ENCODE peak calls at places on chromosomes 5 and 9, in eight cellular contexts. I, G, Q, N, Y, D, O and R are unnamed samples.

GRCh38 chr5:132766020-132766805 is 10.8 kb downstream of the SEPTIN8 start:
- DNase-seq in Y (no peak), O (no peak), D (no peak), Q (no peak), N (no peak), I (no peak), G (no peak), R (no peak)

GRCh38 chr5:71937906-71938698 is 169.2 kb upstream of the MAP1B start:
- DNase-seq in I (peak; percentile 68), Q (no peak), N (no peak), Y (no peak), D (no peak), G (no peak), O (no peak), R (no peak)

GRCh38 chr5:114332925-114333324 is 28.9 kb upstream of the KCNN2 start:
- DNase-seq in D (no peak), Y (no peak), Q (no peak), I (no peak), G (no peak), O (no peak), N (peak; percentile 24), R (no peak)

GRCh38 chr9:105710638-105711037 is 16.3 kb downstream of the TMEM38B start:
- DNase-seq in I (no peak), O (no peak), G (no peak), Q (no peak), D (no peak), N (no peak), Y (no peak), R (no peak)

GRCh38 chr5:120778491-120779293 is 314.6 kb downstream of the PRR16 start:
- DNase-seq in I (no peak), O (no peak), N (peak; percentile 87), Y (peak; percentile 8), D (no peak), G (no peak), Q (peak; percentile 19), R (peak; percentile 62)

GRCh38 chr5:111857633-111858032 is 100.6 kb upstream of the NREP start:
- DNase-seq in O (no peak), Q (no peak), D (no peak), I (no peak), N (peak; percentile 11), Y (peak; percentile 32), G (no peak), R (no peak)

GRCh38 chr5:98513378-98513777 is 260.1 kb upstream of the RGMB start:
- DNase-seq in G (no peak), O (peak; percentile 39), Y (no peak), I (no peak), Q (no peak), N (no peak), D (no peak), R (no peak)

GRCh38 chr9:99820330-99821186 is 1.1 kb upstream of the NR4A3 start:
- DNase-seq in D (peak; percentile 80), O (peak; percentile 58), G (peak; percentile 48), Q (peak; percentile 40), I (peak; percentile 94), Y (peak; percentile 88), N (peak; percentile 89), R (peak; percentile 51)

GRCh38 chr5:914174-914573 is 21.5 kb downstream of the TRIP13 start:
- DNase-seq in N (no peak), O (no peak), D (no peak), G (no peak), Y (no peak), Q (no peak), I (no peak), R (no peak)

GRCh38 chr5:96629774-96630173 is 32.4 kb upstream of the CAST start:
- DNase-seq in O (no peak), D (peak; percentile 10), Q (peak; percentile 90), I (no peak), G (no peak), Y (peak; percentile 80), N (peak; percentile 89), R (peak; percentile 90)

GRCh38 chr5:65185468-65185867 is 296.3 kb downstream of the ADAMTS6 start:
- DNase-seq in O (no peak), Q (no peak), N (peak; percentile 58), Y (no peak), I (no peak), D (no peak), G (no peak), R (no peak)

GRCh38 chr9:17171309-17172094 is 36.7 kb downstream of the CNTLN start:
- DNase-seq in O (no peak), Q (no peak), N (no peak), Y (no peak), G (no peak), I (no peak), D (no peak), R (no peak)

GRCh38 chr5:38291355-38291754 is 33.0 kb downstream of the EGFLAM start:
- DNase-seq in I (peak; percentile 62), Y (no peak), Q (no peak), O (no peak), D (no peak), G (no peak), N (no peak), R (no peak)

GRCh38 chr9:13446935-13447334 is 167.4 kb upstream of the MPDZ start:
- DNase-seq in I (no peak), O (no peak), Q (no peak), D (no peak), N (no peak), G (no peak), Y (peak; percentile 40), R (no peak)

GRCh38 chr9:13447551-13448422 is 168.3 kb upstream of the MPDZ start:
- DNase-seq in Q (no peak), O (no peak), Y (peak; percentile 37), I (no peak), D (no peak), N (no peak), G (no peak), R (no peak)

GRCh38 chr9:13448482-13448881 is 169.0 kb upstream of the MPDZ start:
- DNase-seq in I (no peak), G (no peak), Y (no peak), D (no peak), Q (no peak), N (no peak), O (no peak), R (no peak)

GRCh38 chr9:13446261-13446660 is 166.8 kb upstream of the MPDZ start:
- DNase-seq in G (no peak), Y (no peak), Q (no peak), D (no peak), I (no peak), O (no peak), N (no peak), R (no peak)

DNA sequence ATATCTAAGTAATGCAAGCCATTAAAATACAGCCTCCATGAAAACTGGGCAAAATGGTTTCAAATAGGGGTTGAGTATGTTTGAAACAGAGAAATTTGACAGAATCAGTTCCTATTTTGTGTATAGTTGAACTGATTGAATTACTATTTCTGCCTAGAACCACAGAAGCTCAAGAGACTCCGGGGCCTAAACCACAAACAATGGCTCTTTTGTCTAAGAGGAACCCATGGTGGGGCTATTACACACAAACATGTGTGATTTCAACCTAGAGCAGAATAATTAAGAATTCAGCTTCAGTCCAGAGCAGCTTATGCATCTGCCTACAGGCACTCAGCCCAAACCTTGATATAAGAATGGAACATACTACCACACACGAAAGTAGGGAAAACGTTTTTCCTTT is 171.2 kb upstream of the MPDZ start:
- DNase-seq in O (no peak), Y (no peak), N (no peak), D (no peak), I (no peak), G (no peak), Q (no peak), R (no peak)
- H3K4me3 ChIP-seq in O (no peak overlapping the region), Y (no peak overlapping the region), N (no peak overlapping the region), D (no peak overlapping the region), I (no peak overlapping the region), G (no peak overlapping the region), Q (no peak overlapping the region), R (no peak overlapping the region)

GRCh38 chr9:77177894-77178794 is 810 bp downstream of the VPS13A start:
- DNase-seq in N (peak; percentile 31), G (peak; percentile 22), O (peak; percentile 69), Q (no peak), I (no peak), Y (peak; percentile 29), D (peak; percentile 29), R (no peak)
- TF ChIP-seq CTCF in N (no peak), G (no peak), O (no peak), Q (no peak), I (no peak), Y (no peak), D (no peak), R (no peak)

GRCh38 chr5:138953370-138954256 is 78.5 kb upstream of the LRRTM2 start:
- DNase-seq in D (peak; percentile 75), I (no peak), G (peak; percentile 92), Y (peak; percentile 86), N (peak; percentile 54), Q (no peak), O (peak; percentile 85), R (peak; percentile 10)
- H3K4me3 ChIP-seq in D (peak overlapping the region; percentile 5), I (no peak overlapping the region), G (peak overlapping the region; percentile 35), Y (no peak overlapping the region), N (no peak overlapping the region), Q (no peak overlapping the region), O (no peak overlapping the region), R (no peak overlapping the region)

GRCh38 chr9:32551491-32552049 is 557 bp upstream of the SMIM27 start:
- DNase-seq in Y (peak; percentile 28), D (no peak), G (no peak), N (peak; percentile 36), Q (no peak), O (peak; percentile 52), I (no peak), R (no peak)

GRCh38 chr9:32554107-32554506 is 1.7 kb upstream of the TOPORS start:
- DNase-seq in Q (no peak), I (no peak), O (no peak), D (no peak), Y (peak; percentile 61), N (peak; percentile 29), G (no peak), R (no peak)

GRCh38 chr9:32550046-32550608 is 2.0 kb upstream of the SMIM27 start:
- DNase-seq in G (no peak), O (no peak), I (no peak), Y (peak; percentile 40), Q (no peak), N (peak; percentile 53), D (no peak), R (no peak)

GRCh38 chr9:32552172-32552872 is at the start of the genes SMIM27 and TOPORS:
- DNase-seq in D (peak; percentile 80), Q (peak; percentile 26), O (peak; percentile 94), I (peak; percentile 96), G (peak; percentile 91), Y (peak; percentile 93), N (peak; percentile 88), R (peak; percentile 48)

DNA sequence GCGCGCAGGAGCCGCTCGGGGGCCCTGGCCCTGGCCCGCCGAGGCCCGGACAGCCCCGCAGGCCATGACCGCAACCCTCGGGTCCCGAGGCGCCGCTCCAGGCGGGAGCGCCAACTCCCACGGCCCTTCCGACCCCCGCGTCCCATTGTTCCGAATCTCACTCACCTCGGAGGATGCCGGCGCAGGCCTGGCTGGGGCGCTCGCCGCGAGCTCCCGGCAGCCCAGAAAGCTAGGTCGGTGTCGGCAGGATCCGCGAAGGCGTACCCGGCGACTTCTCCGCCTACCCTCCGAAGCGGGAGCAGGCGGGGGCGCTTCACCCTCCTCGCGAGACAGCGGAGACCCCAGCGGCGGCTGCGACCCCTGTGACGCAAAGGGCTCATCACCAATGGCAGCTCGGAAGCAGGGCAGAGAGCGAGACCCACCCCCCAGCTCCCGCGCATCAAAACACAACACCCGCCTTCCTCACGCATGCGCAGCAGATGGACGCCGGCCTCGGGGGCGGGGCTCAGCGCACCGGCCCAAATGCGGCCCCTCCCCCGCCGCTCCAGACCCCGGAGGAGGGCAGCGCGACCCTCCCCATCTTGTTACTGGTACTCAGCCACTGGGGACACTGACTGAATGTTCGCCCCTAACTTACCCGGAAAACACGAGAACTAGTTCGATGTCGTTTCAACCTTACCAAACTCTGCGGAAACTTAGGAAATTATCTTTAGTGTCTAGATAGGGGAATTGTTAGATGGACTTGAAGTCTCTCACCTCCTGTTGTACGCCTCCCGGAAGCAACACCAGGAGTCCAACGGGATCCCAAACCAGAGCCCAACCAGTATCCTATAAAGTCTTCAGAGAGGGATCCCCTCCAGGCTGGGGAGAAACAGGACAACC is 1.3 kb upstream of the SMIM27 start:
- DNase-seq in G (peak; percentile 94), D (peak; percentile 84), O (peak; percentile 93), Q (peak; percentile 45), N (peak; percentile 91), Y (peak; percentile 97), I (peak; percentile 98), R (peak; percentile 57)
- TF ChIP-seq CTCF in G (peak; percentile 18), D (no peak), O (no peak), Q (peak; percentile 4), N (peak; percentile 18), Y (no peak), I (no peak), R (no peak)